ENCODE peak calls at places on chromosomes 12 and 14, in five cellular contexts. One of them, this sample, is unnamed.

GRCh38 chr12:92034083-92034482 is 111.6 kb downstream of the BTG1 start:
- DNase-seq in ovary: no peak
- DNase-seq in neuronal stem cell: no peak
- DNase-seq in heart left ventricle: no peak
- DNase-seq in CD8-positive, alpha-beta memory T cell: no peak
- DNase-seq in this sample: peak; percentile 14

GRCh38 chr12:27841392-27841882 is 61.4 kb upstream of the MANSC4 start:
- DNase-seq in neuronal stem cell: no peak
- DNase-seq in CD8-positive, alpha-beta memory T cell: no peak
- DNase-seq in heart left ventricle: no peak
- DNase-seq in ovary: no peak
- DNase-seq in this sample: no peak

GRCh38 chr12:114580306-114580705 is 103.7 kb downstream of the TBX3 start:
- DNase-seq in CD8-positive, alpha-beta memory T cell: no peak
- DNase-seq in neuronal stem cell: no peak
- DNase-seq in heart left ventricle: no peak
- DNase-seq in ovary: no peak
- DNase-seq in this sample: no peak

GRCh38 chr12:30988086-30988485 is 61.5 kb downstream of the TSPAN11 start:
- DNase-seq in neuronal stem cell: no peak
- DNase-seq in CD8-positive, alpha-beta memory T cell: no peak
- DNase-seq in ovary: no peak
- DNase-seq in heart left ventricle: no peak
- DNase-seq in this sample: no peak

GRCh38 chr12:31749024-31749704 is 20.3 kb upstream of the AMN1 start:
- DNase-seq in CD8-positive, alpha-beta memory T cell: no peak
- DNase-seq in ovary: peak; percentile 47
- DNase-seq in heart left ventricle: peak; percentile 55
- DNase-seq in neuronal stem cell: no peak
- DNase-seq in this sample: peak; percentile 86

GRCh38 chr14:72420749-72421452 is 473.0 kb downstream of the DPF3 start:
- DNase-seq in neuronal stem cell: peak; percentile 80
- DNase-seq in ovary: peak; percentile 78
- DNase-seq in CD8-positive, alpha-beta memory T cell: peak; percentile 30
- DNase-seq in heart left ventricle: peak; percentile 49
- DNase-seq in this sample: peak; percentile 74

GRCh38 chr12:47377414-47378221 is 297.9 kb upstream of the AMIGO2 start:
- DNase-seq in neuronal stem cell: no peak
- DNase-seq in heart left ventricle: peak; percentile 87
- DNase-seq in ovary: peak; percentile 100
- DNase-seq in CD8-positive, alpha-beta memory T cell: no peak
- DNase-seq in this sample: peak; percentile 86

GRCh38 chr14:32524609-32525391 is 195.7 kb downstream of the AKAP6 start:
- DNase-seq in neuronal stem cell: no peak
- DNase-seq in ovary: no peak
- DNase-seq in CD8-positive, alpha-beta memory T cell: no peak
- DNase-seq in heart left ventricle: no peak
- DNase-seq in this sample: no peak

GRCh38 chr12:123105427-123105826 is 45.5 kb downstream of the PITPNM2 start:
- DNase-seq in CD8-positive, alpha-beta memory T cell: no peak
- DNase-seq in ovary: no peak
- DNase-seq in heart left ventricle: peak; percentile 53
- DNase-seq in neuronal stem cell: no peak
- DNase-seq in this sample: no peak

GRCh38 chr14:94728950-94729349 is 41.0 kb downstream of the GSC start:
- DNase-seq in ovary: no peak
- DNase-seq in neuronal stem cell: peak; percentile 21
- DNase-seq in heart left ventricle: no peak
- DNase-seq in CD8-positive, alpha-beta memory T cell: no peak
- DNase-seq in this sample: no peak

GRCh38 chr12:13203028-13203922 is 6.7 kb downstream of the EMP1 start:
- DNase-seq in neuronal stem cell: no peak
- DNase-seq in CD8-positive, alpha-beta memory T cell: no peak
- DNase-seq in ovary: peak; percentile 41
- DNase-seq in heart left ventricle: peak; percentile 61
- DNase-seq in this sample: peak; percentile 41

GRCh38 chr12:89192419-89192818 is 159.9 kb downstream of the DUSP6 start:
- DNase-seq in CD8-positive, alpha-beta memory T cell: no peak
- DNase-seq in ovary: no peak
- DNase-seq in heart left ventricle: no peak
- DNase-seq in neuronal stem cell: no peak
- DNase-seq in this sample: no peak

GRCh38 chr14:86221000-86221399 is 691.1 kb downstream of the FLRT2 start:
- DNase-seq in neuronal stem cell: peak; percentile 1
- DNase-seq in ovary: no peak
- DNase-seq in CD8-positive, alpha-beta memory T cell: no peak
- DNase-seq in heart left ventricle: no peak
- DNase-seq in this sample: no peak

GRCh38 chr14:58633831-58634230 is 3.9 kb upstream of the DACT1 start:
- DNase-seq in heart left ventricle: no peak
- DNase-seq in neuronal stem cell: no peak
- DNase-seq in CD8-positive, alpha-beta memory T cell: no peak
- DNase-seq in ovary: no peak
- DNase-seq in this sample: no peak

GRCh38 chr12:92027243-92027642 is 118.4 kb downstream of the BTG1 start:
- DNase-seq in ovary: no peak
- DNase-seq in CD8-positive, alpha-beta memory T cell: no peak
- DNase-seq in heart left ventricle: no peak
- DNase-seq in neuronal stem cell: no peak
- DNase-seq in this sample: no peak

GRCh38 chr12:66191547-66192126 is 2.6 kb downstream of the IRAK3 start:
- DNase-seq in neuronal stem cell: no peak
- DNase-seq in heart left ventricle: no peak
- DNase-seq in ovary: no peak
- DNase-seq in CD8-positive, alpha-beta memory T cell: no peak
- DNase-seq in this sample: no peak

GRCh38 chr12:78403681-78404080 is 460.9 kb upstream of the SYT1 start:
- DNase-seq in CD8-positive, alpha-beta memory T cell: no peak
- DNase-seq in neuronal stem cell: no peak
- DNase-seq in ovary: no peak
- DNase-seq in heart left ventricle: no peak
- DNase-seq in this sample: no peak

GRCh38 chr12:42886160-42886559 is 296.6 kb upstream of the PRICKLE1 start:
- DNase-seq in CD8-positive, alpha-beta memory T cell: no peak
- DNase-seq in ovary: no peak
- DNase-seq in neuronal stem cell: no peak
- DNase-seq in heart left ventricle: no peak
- DNase-seq in this sample: no peak

GRCh38 chr12:64691793-64692583 is 67.2 kb downstream of the GNS start:
- DNase-seq in neuronal stem cell: peak; percentile 48
- DNase-seq in heart left ventricle: no peak
- DNase-seq in ovary: no peak
- DNase-seq in CD8-positive, alpha-beta memory T cell: no peak
- DNase-seq in this sample: no peak

GRCh38 chr14:53715390-53715730 is 241.3 kb downstream of the BMP4 start:
- DNase-seq in ovary: no peak
- DNase-seq in neuronal stem cell: no peak
- DNase-seq in CD8-positive, alpha-beta memory T cell: no peak
- DNase-seq in heart left ventricle: no peak
- DNase-seq in this sample: no peak

GRCh38 chr12:39239484-39240143 is 203.3 kb downstream of the KIF21A start:
- DNase-seq in heart left ventricle: no peak
- DNase-seq in neuronal stem cell: no peak
- DNase-seq in ovary: no peak
- DNase-seq in CD8-positive, alpha-beta memory T cell: no peak
- DNase-seq in this sample: peak; percentile 51

GRCh38 chr12:9799961-9800360 is 27.3 kb upstream of the KLRF1 start:
- DNase-seq in CD8-positive, alpha-beta memory T cell: no peak
- DNase-seq in heart left ventricle: no peak
- DNase-seq in ovary: no peak
- DNase-seq in neuronal stem cell: no peak
- DNase-seq in this sample: no peak

GRCh38 chr14:75247939-75248338 is 30.7 kb upstream of the FOS start:
- DNase-seq in CD8-positive, alpha-beta memory T cell: no peak
- DNase-seq in ovary: no peak
- DNase-seq in neuronal stem cell: no peak
- DNase-seq in heart left ventricle: no peak
- DNase-seq in this sample: no peak

GRCh38 chr14:75250800-75251199 is 27.8 kb upstream of the FOS start:
- DNase-seq in CD8-positive, alpha-beta memory T cell: no peak
- DNase-seq in ovary: no peak
- DNase-seq in heart left ventricle: no peak
- DNase-seq in neuronal stem cell: no peak
- DNase-seq in this sample: no peak

GRCh38 chr14:75249958-75250336 is 28.7 kb upstream of the FOS start:
- DNase-seq in ovary: no peak
- DNase-seq in heart left ventricle: no peak
- DNase-seq in CD8-positive, alpha-beta memory T cell: no peak
- DNase-seq in neuronal stem cell: no peak
- DNase-seq in this sample: no peak

GRCh38 chr14:75247286-75247922 is 31.2 kb upstream of the FOS start:
- DNase-seq in heart left ventricle: no peak
- DNase-seq in ovary: no peak
- DNase-seq in CD8-positive, alpha-beta memory T cell: peak; percentile 87
- DNase-seq in neuronal stem cell: no peak
- DNase-seq in this sample: peak; percentile 44

GRCh38 chr14:75249251-75249957 is 29.2 kb upstream of the FOS start:
- DNase-seq in neuronal stem cell: no peak
- DNase-seq in ovary: no peak
- DNase-seq in CD8-positive, alpha-beta memory T cell: peak; percentile 93
- DNase-seq in heart left ventricle: no peak
- DNase-seq in this sample: peak; percentile 73
- H3K27ac ChIP-seq in neuronal stem cell: no peak overlapping the region
- H3K27ac ChIP-seq in ovary: no peak overlapping the region
- H3K27ac ChIP-seq in CD8-positive, alpha-beta memory T cell: peak overlapping the region; percentile 67
- H3K27ac ChIP-seq in heart left ventricle: no peak overlapping the region
- H3K27ac ChIP-seq in this sample: peak overlapping the region; percentile 49

DNA sequence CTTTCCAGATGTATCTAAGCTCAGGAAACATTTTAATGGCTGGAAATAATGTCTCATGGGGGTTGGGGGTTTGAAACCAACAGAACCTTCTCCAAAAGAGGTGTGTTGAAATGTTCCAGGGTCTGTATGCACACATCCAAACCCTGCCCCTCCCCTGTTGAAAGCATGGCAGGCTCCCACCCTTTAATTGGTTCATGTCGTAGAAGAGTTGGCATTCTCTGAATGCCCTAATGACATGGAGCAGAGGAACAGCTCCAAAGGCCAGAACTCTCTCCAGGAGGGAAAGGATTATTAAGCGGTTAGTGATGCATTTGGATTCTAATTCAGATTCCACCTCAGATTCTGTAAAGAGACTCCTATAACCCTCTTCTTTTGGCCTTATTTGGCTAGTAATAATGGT is 353.1 kb downstream of the ZFP36L1 start:
- DNase-seq in CD8-positive, alpha-beta memory T cell: no peak
- DNase-seq in ovary: no peak
- DNase-seq in heart left ventricle: no peak
- DNase-seq in neuronal stem cell: no peak
- DNase-seq in this sample: no peak
- H3K9me3 ChIP-seq in CD8-positive, alpha-beta memory T cell: no peaks in the 10 kb centered on the region
- H3K9me3 ChIP-seq in ovary: no peaks in the 10 kb centered on the region
- H3K9me3 ChIP-seq in heart left ventricle: peaks cover 8% of the 10 kb centered on the region
- H3K9me3 ChIP-seq in neuronal stem cell: peaks cover 2% of the 10 kb centered on the region
- H3K9me3 ChIP-seq in this sample: peaks cover 4% of the 10 kb centered on the region

GRCh38 chr14:102316746-102317563 is 2.6 kb upstream of the ZNF839 start:
- DNase-seq in heart left ventricle: peak; percentile 94
- DNase-seq in ovary: peak; percentile 90
- DNase-seq in neuronal stem cell: peak; percentile 94
- DNase-seq in CD8-positive, alpha-beta memory T cell: peak; percentile 95
- DNase-seq in this sample: peak; percentile 94

GRCh38 chr14:102317564-102318248 is 1.8 kb upstream of the ZNF839 start:
- DNase-seq in heart left ventricle: peak; percentile 61
- DNase-seq in ovary: no peak
- DNase-seq in neuronal stem cell: no peak
- DNase-seq in CD8-positive, alpha-beta memory T cell: peak; percentile 16
- DNase-seq in this sample: peak; percentile 54

GRCh38 chr14:102319351-102320032 is at the start of gene ZNF839:
- DNase-seq in heart left ventricle: peak; percentile 93
- DNase-seq in CD8-positive, alpha-beta memory T cell: peak; percentile 92
- DNase-seq in neuronal stem cell: peak; percentile 80
- DNase-seq in ovary: peak; percentile 94
- DNase-seq in this sample: peak; percentile 94

GRCh38 chr14:102320033-102320660 is 601 bp downstream of the ZNF839 start:
- DNase-seq in neuronal stem cell: no peak
- DNase-seq in heart left ventricle: peak; percentile 30
- DNase-seq in CD8-positive, alpha-beta memory T cell: peak; percentile 61
- DNase-seq in ovary: peak; percentile 70
- DNase-seq in this sample: peak; percentile 44

DNA sequence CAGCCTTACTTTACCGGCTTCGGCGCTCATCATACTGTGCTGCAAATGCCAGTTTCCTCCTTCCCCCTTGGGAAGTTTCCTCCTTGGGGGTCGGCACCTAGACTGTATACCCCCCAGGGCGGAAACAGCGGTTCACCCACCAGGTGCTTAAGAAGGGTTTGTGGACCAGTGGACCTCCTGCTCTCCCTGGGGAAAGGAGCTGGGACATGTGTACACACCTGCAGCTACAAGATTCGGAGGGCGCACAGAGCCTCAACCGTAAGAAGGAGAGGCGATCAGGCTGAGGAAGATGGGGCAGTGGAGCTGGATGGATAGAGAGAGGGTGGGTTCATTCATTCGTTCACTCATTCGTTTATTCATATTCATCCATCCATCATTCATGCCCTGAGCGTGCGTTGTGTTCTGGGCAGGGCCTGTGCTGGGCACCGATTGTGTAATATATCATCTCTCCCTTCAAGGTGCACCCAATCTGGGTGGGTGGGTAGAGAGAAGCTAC is 717 bp upstream of the ZNF839 start:
- DNase-seq in neuronal stem cell: no peak
- DNase-seq in CD8-positive, alpha-beta memory T cell: no peak
- DNase-seq in heart left ventricle: no peak
- DNase-seq in ovary: peak; percentile 50
- DNase-seq in this sample: peak; percentile 21
- H3K27ac ChIP-seq in neuronal stem cell: no peak overlapping the region
- H3K27ac ChIP-seq in CD8-positive, alpha-beta memory T cell: peak overlapping the region; percentile 88
- H3K27ac ChIP-seq in heart left ventricle: peak overlapping the region; percentile 93
- H3K27ac ChIP-seq in ovary: peak overlapping the region; percentile 98
- H3K27ac ChIP-seq in this sample: peak overlapping the region; percentile 97

GRCh38 chr14:106493962-106494823 is 967.8 kb downstream of the TMEM121 start:
- DNase-seq in neuronal stem cell: no peak
- DNase-seq in CD8-positive, alpha-beta memory T cell: no peak
- DNase-seq in heart left ventricle: no peak
- DNase-seq in ovary: no peak
- DNase-seq in this sample: no peak
- H3K9me3 ChIP-seq in neuronal stem cell: peaks cover 33% of the 10 kb centered on the region
- H3K9me3 ChIP-seq in CD8-positive, alpha-beta memory T cell: no peaks in the 10 kb centered on the region
- H3K9me3 ChIP-seq in heart left ventricle: no peaks in the 10 kb centered on the region
- H3K9me3 ChIP-seq in ovary: no peaks in the 10 kb centered on the region
- H3K9me3 ChIP-seq in this sample: no peaks in the 10 kb centered on the region

GRCh38 chr12:68749443-68749842 is 3.5 kb downstream of the SLC35E3 start:
- DNase-seq in ovary: no peak
- DNase-seq in heart left ventricle: no peak
- DNase-seq in neuronal stem cell: no peak
- DNase-seq in CD8-positive, alpha-beta memory T cell: no peak
- DNase-seq in this sample: no peak
- H3K27ac ChIP-seq in ovary: no peak overlapping the region
- H3K27ac ChIP-seq in heart left ventricle: no peak overlapping the region
- H3K27ac ChIP-seq in neuronal stem cell: no peak overlapping the region
- H3K27ac ChIP-seq in CD8-positive, alpha-beta memory T cell: no peak overlapping the region
- H3K27ac ChIP-seq in this sample: no peak overlapping the region

GRCh38 chr12:132986885-132987225 is 688 bp downstream of the ZNF26 start:
- DNase-seq in ovary: no peak
- DNase-seq in neuronal stem cell: no peak
- DNase-seq in CD8-positive, alpha-beta memory T cell: no peak
- DNase-seq in heart left ventricle: no peak
- DNase-seq in this sample: no peak
- H3K9me3 ChIP-seq in ovary: no peaks in the 10 kb centered on the region
- H3K9me3 ChIP-seq in neuronal stem cell: peaks cover 2% of the 10 kb centered on the region
- H3K9me3 ChIP-seq in CD8-positive, alpha-beta memory T cell: no peaks in the 10 kb centered on the region
- H3K9me3 ChIP-seq in heart left ventricle: peaks cover 21% of the 10 kb centered on the region
- H3K9me3 ChIP-seq in this sample: peaks cover 36% of the 10 kb centered on the region